ENCODE peak calls at places on chromosomes 1 and 21, in four cellular contexts. Z, A, S and M are unnamed samples.

GRCh38 chr1:89604414-89604735 is 28.5 kb upstream of the LRRC8C start:
- DNase-seq in Z (no peak), A (no peak), S (no peak), M (no peak)

GRCh38 chr1:150456161-150456647 is 31.0 kb upstream of the TARS2 start:
- DNase-seq in S (no peak), A (no peak), Z (no peak), M (peak; percentile 100)

GRCh38 chr1:235998812-235999211 is 66.1 kb downstream of the NID1 start:
- DNase-seq in Z (peak; percentile 3), A (no peak), S (no peak), M (peak; percentile 42)

GRCh38 chr1:8004803-8005573 is 21.1 kb downstream of the ERRFI1 start:
- DNase-seq in S (peak; percentile 41), Z (no peak), A (peak; percentile 90), M (peak; percentile 99)

GRCh38 chr1:241531195-241532172 is 694 bp upstream of the KMO start:
- DNase-seq in Z (no peak), A (peak; percentile 41), S (peak; percentile 70), M (peak; percentile 75)

GRCh38 chr1:24117722-24118409 is 5.9 kb upstream of the MYOM3 start:
- DNase-seq in S (no peak), A (no peak), Z (no peak), M (peak; percentile 59)

GRCh38 chr1:168360622-168361021 is 79.9 kb downstream of the TBX19 start:
- DNase-seq in Z (no peak), S (no peak), A (no peak), M (no peak)

GRCh38 chr1:19407494-19408096 is 77.7 kb downstream of the CAPZB start:
- DNase-seq in A (no peak), Z (no peak), S (no peak), M (no peak)

GRCh38 chr1:8497196-8497878 is 179.4 kb downstream of the SLC45A1 start:
- DNase-seq in S (no peak), Z (no peak), A (no peak), M (no peak)

GRCh38 chr1:61642475-61643232 is 82.3 kb downstream of the TM2D1 start:
- DNase-seq in S (no peak), Z (no peak), A (no peak), M (peak; percentile 11)

GRCh38 chr1:201212461-201213055 is 21.9 kb downstream of the IGFN1 start:
- DNase-seq in S (no peak), Z (no peak), A (no peak), M (no peak)

GRCh38 chr1:116879478-116880133 is 30.1 kb upstream of the PTGFRN start:
- DNase-seq in A (no peak), Z (no peak), S (no peak), M (no peak)

GRCh38 chr1:116855220-116855619 is 54.5 kb upstream of the PTGFRN start:
- DNase-seq in S (peak; percentile 46), A (no peak), Z (no peak), M (no peak)

GRCh38 chr1:90919190-90919719 is 102.6 kb downstream of the ZNF644 start:
- DNase-seq in A (no peak), S (no peak), Z (no peak), M (no peak)

GRCh38 chr1:27935721-27936120 is 921 bp downstream of the SMPDL3B start:
- DNase-seq in A (no peak), S (no peak), Z (no peak), M (no peak)

GRCh38 chr1:38217316-38217715 is 170.7 kb upstream of the POU3F1 start:
- DNase-seq in Z (no peak), S (no peak), A (no peak), M (no peak)

GRCh38 chr1:180670681-180671080 is 38.9 kb downstream of the XPR1 start:
- DNase-seq in A (no peak), Z (no peak), S (no peak), M (no peak)

GRCh38 chr1:220748091-220748934 is at the start of gene MTARC2:
- DNase-seq in Z (no peak), S (peak; percentile 70), A (peak; percentile 44), M (peak; percentile 10)

GRCh38 chr1:115706774-115707425 is 61.6 kb downstream of the CASQ2 start:
- DNase-seq in Z (no peak), S (peak; percentile 9), A (peak; percentile 14), M (peak; percentile 42)

GRCh38 chr1:55214214-55214902 is 806 bp downstream of the USP24 start:
- DNase-seq in S (peak; percentile 48), A (no peak), Z (peak; percentile 4), M (peak; percentile 20)

GRCh38 chr1:157193702-157194391 is 55.7 kb upstream of the ETV3 start:
- DNase-seq in Z (peak; percentile 9), S (peak; percentile 39), A (peak; percentile 12), M (peak; percentile 51)

GRCh38 chr1:66938618-66939017 is 13.8 kb downstream of the MIER1 start:
- DNase-seq in Z (no peak), A (no peak), S (no peak), M (no peak)

GRCh38 chr21:24223625-24224024 is 1383.7 kb downstream of the MRPL39 start:
- DNase-seq in S (no peak), Z (no peak), A (no peak), M (peak; percentile 26)

GRCh38 chr1:183279835-183280234 is 93.8 kb downstream of the LAMC2 start:
- DNase-seq in A (peak; percentile 79), Z (no peak), S (no peak), M (peak; percentile 95)

GRCh38 chr21:45341779-45342178 is 54.1 kb upstream of the POFUT2 start:
- DNase-seq in A (no peak), S (no peak), Z (no peak), M (peak; percentile 83)

GRCh38 chr1:223227031-223227430 is 84.0 kb upstream of the TLR5 start:
- DNase-seq in A (no peak), S (no peak), Z (no peak), M (no peak)

GRCh38 chr1:197924516-197925123 is 7.4 kb downstream of the LHX9 start:
- DNase-seq in S (peak; percentile 62), A (no peak), Z (no peak), M (no peak)

GRCh38 chr1:30759718-30760281 is 2.2 kb upstream of the LAPTM5 start:
- DNase-seq in A (no peak), Z (peak; percentile 67), S (no peak), M (no peak)

GRCh38 chr1:91900538-91900937 is 14.6 kb upstream of the TGFBR3 start:
- DNase-seq in S (no peak), A (peak; percentile 72), Z (no peak), M (peak; percentile 80)

GRCh38 chr21:35748683-35749314 is 311.5 kb downstream of the SETD4 start:
- DNase-seq in A (no peak), Z (no peak), S (peak; percentile 38), M (no peak)

GRCh38 chr21:37032877-37033471 is 26.5 kb downstream of the RIPPLY3 start:
- DNase-seq in A (no peak), Z (no peak), S (peak; percentile 60), M (peak; percentile 67)